ENCODE peak calls at places on chromosomes 1 and 21, in six cellular contexts. R is transverse colon, Y is heart left ventricle, N is RKO, W is Panc1, C is GM04504. G is an unnamed sample.

GRCh38 chr1:172340520-172340919 is 80.0 kb upstream of the C1orf105 start:
- DNase-seq in C (no peak), R (no peak), N (no peak), Y (no peak), W (no peak), G (no peak)

GRCh38 chr1:200409203-200409760 is 554 bp downstream of the ZNF281 start:
- DNase-seq in C (no peak), N (peak), Y (no peak), W (no peak), R (peak), G (peak)

GRCh38 chr1:27005166-27005530 is 7.5 kb downstream of the TENT5B start:
- DNase-seq in Y (no peak), W (no peak), N (no peak), R (no peak), C (no peak), G (no peak)

GRCh38 chr1:3453203-3453761 is 1.2 kb upstream of the ARHGEF16 start:
- DNase-seq in W (peak), C (peak), R (peak), Y (peak), N (peak), G (peak)

GRCh38 chr1:7315946-7316345 is 455.1 kb upstream of the VAMP3 start:
- DNase-seq in C (no peak), N (no peak), Y (no peak), R (no peak), W (no peak), G (no peak)

GRCh38 chr1:115670476-115671175 is 28.9 kb downstream of the VANGL1 start:
- DNase-seq in W (no peak), R (no peak), N (no peak), C (no peak), Y (no peak), G (no peak)

GRCh38 chr1:8348777-8349472 is 31.0 kb downstream of the SLC45A1 start:
- DNase-seq in C (no peak), R (peak), Y (no peak), W (no peak), N (peak), G (peak)

GRCh38 chr1:218467101-218467728 is 122.1 kb downstream of the TGFB2 start:
- DNase-seq in Y (no peak), R (no peak), N (no peak), W (no peak), C (peak), G (no peak)

GRCh38 chr1:235783148-235783776 is 83.4 kb downstream of the LYST start:
- DNase-seq in N (peak), C (no peak), R (no peak), Y (no peak), W (no peak), G (no peak)

GRCh38 chr1:155473422-155473821 is 89.2 kb downstream of the ASH1L start:
- DNase-seq in W (no peak), N (no peak), Y (no peak), C (no peak), R (no peak), G (no peak)

GRCh38 chr1:201320168-201320842 is 37.0 kb downstream of the PKP1 start:
- DNase-seq in R (no peak), Y (no peak), N (no peak), W (no peak), C (no peak), G (peak)

GRCh38 chr1:173866462-173866861 is 1.3 kb downstream of the GAS5 start:
- DNase-seq in Y (no peak), C (no peak), W (no peak), N (no peak), R (no peak), G (no peak)

GRCh38 chr1:235454021-235454420 is 50.2 kb downstream of the B3GALNT2 start:
- DNase-seq in C (no peak), N (no peak), W (no peak), Y (no peak), R (no peak), G (no peak)

GRCh38 chr1:33010946-33011731 is 25.5 kb downstream of the AK2 start:
- DNase-seq in R (no peak), C (no peak), Y (no peak), N (no peak), W (no peak), G (no peak)

GRCh38 chr1:201584510-201584991 is 45.6 kb downstream of the NAV1 start:
- DNase-seq in C (peak), W (no peak), Y (peak), R (peak), N (no peak), G (no peak)

GRCh38 chr21:29196021-29196663 is 65.7 kb downstream of the MAP3K7CL start:
- DNase-seq in C (peak), Y (no peak), R (peak), N (peak), W (peak), G (no peak)

GRCh38 chr1:226512076-226512728 is 36.4 kb upstream of the STUM start:
- DNase-seq in R (no peak), N (no peak), C (no peak), Y (no peak), W (no peak), G (no peak)

GRCh38 chr1:180157108-180157507 is 2.4 kb downstream of the QSOX1 start:
- DNase-seq in R (no peak), N (no peak), W (no peak), C (no peak), Y (no peak), G (no peak)

GRCh38 chr1:230288641-230289349 is 137.3 kb downstream of the PGBD5 start:
- DNase-seq in C (no peak), W (no peak), Y (no peak), R (no peak), N (no peak), G (peak)

GRCh38 chr1:77824694-77825355 is 45.4 kb downstream of the MIGA1 start:
- DNase-seq in Y (no peak), N (no peak), W (no peak), R (no peak), C (no peak), G (no peak)

GRCh38 chr1:161071886-161072371 is 2.2 kb upstream of the ARHGAP30 start:
- DNase-seq in N (peak), W (peak), Y (peak), C (no peak), R (peak), G (no peak)

GRCh38 chr1:8903908-8904650 is 25.6 kb upstream of the ENO1 start:
- DNase-seq in R (peak), Y (no peak), C (peak), N (peak), W (peak), G (peak)